ENCODE peak calls at places on chromosomes 16 and 17, in eight cellular contexts. One of them, this sample, is unnamed.

GRCh38 chr17:28366605-28367004 is 1.6 kb upstream of the SEBOX start:
- DNase-seq in lung: no peak
- DNase-seq in fibroblast of lung: no peak
- DNase-seq in BJ: no peak
- DNase-seq in activated CD4-positive, alpha-beta T cell treated with anti-CD3 and anti-CD28 coated beads, Interleukin-2, amount 50 U/mL, for 1 hour: no peak
- DNase-seq in CD8-positive, alpha-beta T cell: no peak
- DNase-seq in CD8-positive, alpha-beta memory T cell: no peak
- DNase-seq in KBM-7: no peak
- DNase-seq in this sample: no peak

GRCh38 chr16:58236231-58236690 is 38.4 kb upstream of the CSNK2A2 start:
- DNase-seq in CD8-positive, alpha-beta T cell: peak; percentile 46
- DNase-seq in KBM-7: peak; percentile 58
- DNase-seq in CD8-positive, alpha-beta memory T cell: peak; percentile 24
- DNase-seq in fibroblast of lung: peak; percentile 44
- DNase-seq in activated CD4-positive, alpha-beta T cell treated with anti-CD3 and anti-CD28 coated beads, Interleukin-2, amount 50 U/mL, for 1 hour: peak; percentile 60
- DNase-seq in BJ: no peak
- DNase-seq in lung: peak; percentile 75
- DNase-seq in this sample: no peak

GRCh38 chr17:76446449-76447231 is 6.3 kb downstream of the UBE2O start:
- DNase-seq in BJ: no peak
- DNase-seq in activated CD4-positive, alpha-beta T cell treated with anti-CD3 and anti-CD28 coated beads, Interleukin-2, amount 50 U/mL, for 1 hour: no peak
- DNase-seq in fibroblast of lung: peak; percentile 92
- DNase-seq in KBM-7: no peak
- DNase-seq in CD8-positive, alpha-beta T cell: no peak
- DNase-seq in CD8-positive, alpha-beta memory T cell: no peak
- DNase-seq in lung: peak; percentile 61
- DNase-seq in this sample: no peak

GRCh38 chr16:66227766-66228530 is 138.5 kb upstream of the CDH5 start:
- DNase-seq in CD8-positive, alpha-beta memory T cell: no peak
- DNase-seq in CD8-positive, alpha-beta T cell: no peak
- DNase-seq in BJ: no peak
- DNase-seq in fibroblast of lung: no peak
- DNase-seq in lung: no peak
- DNase-seq in KBM-7: no peak
- DNase-seq in activated CD4-positive, alpha-beta T cell treated with anti-CD3 and anti-CD28 coated beads, Interleukin-2, amount 50 U/mL, for 1 hour: no peak
- DNase-seq in this sample: no peak

GRCh38 chr17:69761767-69762321 is 313.2 kb upstream of the KCNJ16 start:
- DNase-seq in KBM-7: no peak
- DNase-seq in CD8-positive, alpha-beta memory T cell: no peak
- DNase-seq in CD8-positive, alpha-beta T cell: no peak
- DNase-seq in BJ: peak; percentile 98
- DNase-seq in fibroblast of lung: peak; percentile 97
- DNase-seq in lung: no peak
- DNase-seq in activated CD4-positive, alpha-beta T cell treated with anti-CD3 and anti-CD28 coated beads, Interleukin-2, amount 50 U/mL, for 1 hour: no peak
- DNase-seq in this sample: peak; percentile 82

GRCh38 chr17:7825206-7825980 is 8.6 kb upstream of the KDM6B start:
- DNase-seq in KBM-7: no peak
- DNase-seq in CD8-positive, alpha-beta memory T cell: no peak
- DNase-seq in CD8-positive, alpha-beta T cell: no peak
- DNase-seq in BJ: no peak
- DNase-seq in fibroblast of lung: peak; percentile 5
- DNase-seq in activated CD4-positive, alpha-beta T cell treated with anti-CD3 and anti-CD28 coated beads, Interleukin-2, amount 50 U/mL, for 1 hour: no peak
- DNase-seq in lung: no peak
- DNase-seq in this sample: no peak

GRCh38 chr16:56013962-56014552 is 138.9 kb upstream of the CES5A start:
- DNase-seq in BJ: no peak
- DNase-seq in CD8-positive, alpha-beta memory T cell: peak; percentile 12
- DNase-seq in CD8-positive, alpha-beta T cell: no peak
- DNase-seq in fibroblast of lung: no peak
- DNase-seq in activated CD4-positive, alpha-beta T cell treated with anti-CD3 and anti-CD28 coated beads, Interleukin-2, amount 50 U/mL, for 1 hour: peak; percentile 24
- DNase-seq in lung: peak; percentile 41
- DNase-seq in KBM-7: peak; percentile 33
- DNase-seq in this sample: no peak

GRCh38 chr17:19646788-19647696 is 1.5 kb upstream of the ALDH3A2 start:
- DNase-seq in CD8-positive, alpha-beta memory T cell: no peak
- DNase-seq in activated CD4-positive, alpha-beta T cell treated with anti-CD3 and anti-CD28 coated beads, Interleukin-2, amount 50 U/mL, for 1 hour: no peak
- DNase-seq in KBM-7: peak; percentile 20
- DNase-seq in fibroblast of lung: peak; percentile 13
- DNase-seq in lung: no peak
- DNase-seq in BJ: no peak
- DNase-seq in CD8-positive, alpha-beta T cell: no peak
- DNase-seq in this sample: no peak

GRCh38 chr16:52634101-52634500 is 87.2 kb upstream of the TOX3 start:
- DNase-seq in KBM-7: no peak
- DNase-seq in activated CD4-positive, alpha-beta T cell treated with anti-CD3 and anti-CD28 coated beads, Interleukin-2, amount 50 U/mL, for 1 hour: no peak
- DNase-seq in BJ: no peak
- DNase-seq in CD8-positive, alpha-beta T cell: no peak
- DNase-seq in lung: no peak
- DNase-seq in fibroblast of lung: no peak
- DNase-seq in CD8-positive, alpha-beta memory T cell: no peak
- DNase-seq in this sample: no peak